ENCODE peak calls at places on chromosomes 16 and 17, in four cellular contexts. M is HepG2, L is K562, F is GM12878. J is an unnamed sample.

GRCh38 chr16:55944377-55944802 is 69.2 kb upstream of the CES5A start:
- DNase-seq in M (peak), L (peak), F (no peak), J (peak)

GRCh38 chr17:31008374-31009035 is 37.7 kb downstream of the RNF135 start:
- DNase-seq in M (no peak), L (no peak), F (no peak), J (no peak)

GRCh38 chr16:85313541-85314208 is 201.4 kb upstream of the CIBAR2 start:
- DNase-seq in M (no peak), L (no peak), F (no peak), J (no peak)

GRCh38 chr17:35286120-35286781 is 43.4 kb downstream of the SLFN5 start:
- DNase-seq in M (no peak), L (no peak), F (peak), J (no peak)

GRCh38 chr16:13926507-13926906 is 6.6 kb downstream of the ERCC4 start:
- DNase-seq in M (no peak), L (no peak), F (no peak), J (no peak)

GRCh38 chr17:62017912-62018311 is 47.2 kb downstream of the MED13 start:
- DNase-seq in M (no peak), L (no peak), F (no peak), J (no peak)

GRCh38 chr17:78661092-78661770 is 84.0 kb upstream of the DNAH17 start:
- DNase-seq in M (no peak), L (no peak), F (no peak), J (peak)

GRCh38 chr17:20995873-20996723 is 46.7 kb downstream of the USP22 start:
- DNase-seq in M (no peak), L (no peak), F (no peak), J (no peak)

GRCh38 chr17:28901866-28902818 is 737 bp downstream of the DHRS13 start:
- DNase-seq in M (no peak), L (peak), F (no peak), J (peak)

GRCh38 chr17:17051791-17052461 is 9.7 kb downstream of the MPRIP start:
- DNase-seq in M (peak), L (no peak), F (no peak), J (no peak)

GRCh38 chr17:19762515-19762961 is 14.4 kb upstream of the ALDH3A1 start:
- DNase-seq in M (peak), L (no peak), F (no peak), J (peak)

GRCh38 chr17:73591278-73592078 is 52.8 kb downstream of the SDK2 start:
- DNase-seq in M (no peak), L (no peak), F (peak), J (no peak)

GRCh38 chr16:583815-584591 is 5.9 kb upstream of the RAB40C start:
- DNase-seq in M (no peak), L (no peak), F (no peak), J (no peak)

GRCh38 chr17:77045441-77046041 is 95.2 kb upstream of the SEC14L1 start:
- DNase-seq in M (no peak), L (no peak), F (no peak), J (peak)

GRCh38 chr17:66431910-66432309 is 129.5 kb downstream of the PRKCA start:
- DNase-seq in M (no peak), L (no peak), F (no peak), J (peak)

GRCh38 chr17:80055597-80055996 is 19.2 kb downstream of the CCDC40 start:
- DNase-seq in M (no peak), L (no peak), F (no peak), J (no peak)

GRCh38 chr17:56624947-56625346 is 31.4 kb downstream of the NOG start:
- DNase-seq in M (no peak), L (no peak), F (no peak), J (no peak)

GRCh38 chr17:41535764-41536481 is 7.8 kb upstream of the KRT19 start:
- DNase-seq in M (no peak), L (no peak), F (no peak), J (no peak)

GRCh38 chr16:48511071-48511540 is 98.9 kb downstream of the N4BP1 start:
- DNase-seq in M (no peak), L (no peak), F (no peak), J (no peak)

GRCh38 chr16:29720703-29721102 is 25.1 kb downstream of the C16orf54 start:
- DNase-seq in M (peak), L (no peak), F (no peak), J (no peak)

GRCh38 chr17:38942641-38943040 is 17.2 kb downstream of the LASP1NB start:
- DNase-seq in M (no peak), L (no peak), F (no peak), J (no peak)

GRCh38 chr16:22336581-22336980 is 37.8 kb downstream of the CDR2 start:
- DNase-seq in M (no peak), L (no peak), F (no peak), J (no peak)

GRCh38 chr16:25692307-25692706 is 548 bp downstream of the HS3ST4 start:
- DNase-seq in M (no peak), L (no peak), F (no peak), J (no peak)

GRCh38 chr17:15171433-15172047 is 93.6 kb downstream of the PMP22 start:
- DNase-seq in M (peak), L (peak), F (no peak), J (peak)
- TF ChIP-seq CHD4 in M (no peak), L (no peak), F (no peak), J (no peak)

GRCh38 chr16:1763521-1764511 is 7.5 kb downstream of the NME3 start:
- DNase-seq in M (no peak), L (peak), F (no peak), J (no peak)
- H3K4me3 ChIP-seq in M (no peak), L (no peak), F (no peak), J (no peak)

GRCh38 chr16:88806491-88807111 is 3.0 kb downstream of the CDT1 start:
- DNase-seq in M (no peak), L (no peak), F (no peak), J (no peak)
- TF ChIP-seq CHD4 in M (no peak), L (no peak), F (no peak), J (no peak)

GRCh38 chr17:15384142-15384803 is 42.9 kb upstream of the TEKT3 start:
- DNase-seq in M (no peak), L (no peak), F (no peak), J (no peak)
- H3K4me3 ChIP-seq in M (no peak), L (no peak), F (no peak), J (no peak)